ENCODE peak calls at places on chromosomes 6 and 20, in nine cellular contexts. G, V, J, O, F, C, E, N and S are unnamed samples.

GRCh38 chr6:3480009-3480408 is 23.2 kb upstream of the SLC22A23 start:
- DNase-seq in G (no peak), V (no peak), J (no peak), O (no peak), F (no peak), C (no peak), E (no peak), N (no peak), S (no peak)

GRCh38 chr20:18001131-18001921 is 32.5 kb downstream of the MGME1 start:
- DNase-seq in G (no peak), V (peak), J (peak), O (peak), F (no peak), C (peak), E (peak), N (peak), S (peak)

GRCh38 chr6:16148498-16148897 is 19.6 kb downstream of the MYLIP start:
- DNase-seq in G (no peak), V (no peak), J (peak), O (no peak), F (no peak), C (no peak), E (no peak), N (no peak), S (no peak)

GRCh38 chr20:59393142-59393541 is 92.7 kb downstream of the EDN3 start:
- DNase-seq in G (no peak), V (no peak), J (no peak), O (no peak), F (no peak), C (no peak), E (no peak), N (no peak), S (no peak)

GRCh38 chr20:16821211-16822089 is 73.3 kb downstream of the OTOR start:
- DNase-seq in G (peak), V (no peak), J (no peak), O (no peak), F (no peak), C (peak), E (no peak), N (peak), S (no peak)

GRCh38 chr6:53359843-53360834 is 11.4 kb upstream of the ELOVL5 start:
- DNase-seq in G (peak), V (no peak), J (no peak), O (no peak), F (no peak), C (no peak), E (no peak), N (peak), S (no peak)

GRCh38 chr6:124854338-124854922 is 107.8 kb upstream of the RNF217 start:
- DNase-seq in G (no peak), V (no peak), J (no peak), O (no peak), F (no peak), C (no peak), E (no peak), N (no peak), S (no peak)

GRCh38 chr20:25047766-25048165 is 10.2 kb downstream of the ACSS1 start:
- DNase-seq in G (no peak), V (no peak), J (peak), O (peak), F (no peak), C (no peak), E (no peak), N (no peak), S (no peak)

GRCh38 chr20:46670585-46671584 is 18.4 kb downstream of the TP53RK start:
- DNase-seq in G (no peak), V (no peak), J (no peak), O (no peak), F (no peak), C (no peak), E (no peak), N (no peak), S (no peak)

GRCh38 chr20:15205719-15206118 is 868.3 kb upstream of the FLRT3 start:
- DNase-seq in G (no peak), V (no peak), J (no peak), O (no peak), F (no peak), C (no peak), E (no peak), N (no peak), S (no peak)

GRCh38 chr6:36319436-36319762 is 17.3 kb downstream of the BNIP5 start:
- DNase-seq in G (no peak), V (no peak), J (no peak), O (peak), F (no peak), C (no peak), E (no peak), N (no peak), S (no peak)

GRCh38 chr20:22371843-22372242 is 212.5 kb downstream of the FOXA2 start:
- DNase-seq in G (peak), V (no peak), J (no peak), O (no peak), F (no peak), C (no peak), E (no peak), N (no peak), S (no peak)

GRCh38 chr20:39823239-39823638 is 861.1 kb downstream of the DHX35 start:
- DNase-seq in G (no peak), V (no peak), J (no peak), O (no peak), F (no peak), C (peak), E (no peak), N (peak), S (no peak)

GRCh38 chr6:43933111-43933885 is 163.3 kb downstream of the VEGFA start:
- DNase-seq in G (no peak), V (no peak), J (no peak), O (peak), F (no peak), C (no peak), E (no peak), N (no peak), S (no peak)

GRCh38 chr6:36797055-36797454 is 42.2 kb downstream of the CPNE5 start:
- DNase-seq in G (no peak), V (no peak), J (no peak), O (no peak), F (no peak), C (no peak), E (no peak), N (no peak), S (no peak)

GRCh38 chr6:166760288-166760687 is 133.2 kb upstream of the RPS6KA2 start:
- DNase-seq in G (no peak), V (no peak), J (no peak), O (no peak), F (peak), C (no peak), E (no peak), N (no peak), S (no peak)

GRCh38 chr6:22657341-22657985 is 88.1 kb downstream of the HDGFL1 start:
- DNase-seq in G (no peak), V (peak), J (no peak), O (no peak), F (no peak), C (peak), E (peak), N (no peak), S (no peak)

GRCh38 chr6:111741177-111741952 is 131.9 kb downstream of the FYN start:
- DNase-seq in G (peak), V (no peak), J (no peak), O (no peak), F (no peak), C (no peak), E (no peak), N (no peak), S (no peak)

GRCh38 chr6:167706313-167707109 is 120.2 kb upstream of the AFDN start:
- DNase-seq in G (peak), V (no peak), J (no peak), O (peak), F (peak), C (no peak), E (no peak), N (peak), S (no peak)

GRCh38 chr6:3457710-3458605 is 1.1 kb upstream of the SLC22A23 start:
- DNase-seq in G (no peak), V (peak), J (peak), O (no peak), F (no peak), C (peak), E (peak), N (peak), S (no peak)

GRCh38 chr20:4082406-4083102 is 67.2 kb upstream of the RNF24 start:
- DNase-seq in G (peak), V (peak), J (no peak), O (no peak), F (peak), C (peak), E (no peak), N (peak), S (no peak)

GRCh38 chr6:33288141-33288941 is 698 bp downstream of the WDR46 start:
- DNase-seq in G (no peak), V (no peak), J (no peak), O (no peak), F (no peak), C (no peak), E (no peak), N (no peak), S (no peak)

GRCh38 chr6:140636237-140636636 is 1261.8 kb upstream of the CITED2 start:
- DNase-seq in G (no peak), V (no peak), J (no peak), O (no peak), F (no peak), C (no peak), E (no peak), N (no peak), S (no peak)

GRCh38 chr20:32052090-32052791 is at the start of gene HCK:
- DNase-seq in G (peak), V (peak), J (peak), O (peak), F (no peak), C (no peak), E (no peak), N (no peak), S (no peak)

GRCh38 chr6:157983439-157984119 is 1.9 kb downstream of the SYNJ2 start:
- DNase-seq in G (no peak), V (no peak), J (no peak), O (no peak), F (no peak), C (peak), E (no peak), N (no peak), S (no peak)

GRCh38 chr6:6875818-6876470 is 231.8 kb upstream of the RREB1 start:
- DNase-seq in G (no peak), V (no peak), J (no peak), O (no peak), F (no peak), C (peak), E (no peak), N (peak), S (no peak)

GRCh38 chr6:41167173-41167963 is 4.5 kb upstream of the TREM2 start:
- DNase-seq in G (no peak), V (no peak), J (no peak), O (no peak), F (no peak), C (no peak), E (no peak), N (no peak), S (peak)

GRCh38 chr20:35561268-35561667 is 19.4 kb downstream of the ERGIC3 start:
- DNase-seq in G (no peak), V (peak), J (no peak), O (no peak), F (no peak), C (peak), E (peak), N (peak), S (no peak)

GRCh38 chr6:114049367-114049966 is 78.5 kb upstream of the HDAC2 start:
- DNase-seq in G (no peak), V (no peak), J (no peak), O (no peak), F (no peak), C (no peak), E (no peak), N (peak), S (no peak)

GRCh38 chr6:16486661-16487060 is 248.3 kb downstream of the GMPR start:
- DNase-seq in G (no peak), V (peak), J (no peak), O (no peak), F (peak), C (no peak), E (no peak), N (no peak), S (no peak)

GRCh38 chr6:167643223-167643622 is 183.5 kb upstream of the AFDN start:
- DNase-seq in G (no peak), V (no peak), J (no peak), O (peak), F (no peak), C (no peak), E (no peak), N (no peak), S (no peak)

GRCh38 chr6:32332433-32332832 is 39.3 kb downstream of the TSBP1 start:
- DNase-seq in G (no peak), V (no peak), J (no peak), O (no peak), F (no peak), C (no peak), E (no peak), N (no peak), S (no peak)